ENCODE peak calls at places on chromosomes 12 and 14, in five cellular contexts. G is T-helper 9 cell, X is NCI-H526, Q is PC-3, E is mammary epithelial cell. Y is an unnamed sample.

GRCh38 chr14:24100197-24100981 is 6.3 kb downstream of the PCK2 start:
- DNase-seq in G (no peak), X (no peak), Q (no peak), E (no peak), Y (no peak)

GRCh38 chr14:68564826-68565760 is 227.8 kb downstream of the ZFP36L1 start:
- DNase-seq in G (no peak), X (no peak), Q (peak; percentile 56), E (peak; percentile 36), Y (no peak)

GRCh38 chr14:71328183-71328582 is 420.9 kb downstream of the PCNX1 start:
- DNase-seq in G (no peak), X (no peak), Q (no peak), E (no peak), Y (no peak)

GRCh38 chr14:22563987-22564386 is 25.0 kb downstream of the DAD1 start:
- DNase-seq in G (no peak), X (no peak), Q (no peak), E (no peak), Y (no peak)

GRCh38 chr14:39091716-39092115 is 11.3 kb downstream of the SEC23A start:
- DNase-seq in G (no peak), X (no peak), Q (no peak), E (no peak), Y (no peak)

GRCh38 chr12:57448669-57449068 is 6.4 kb upstream of the INHBE start:
- DNase-seq in G (no peak), X (no peak), Q (no peak), E (no peak), Y (no peak)

GRCh38 chr12:87152084-87152483 is 877.1 kb downstream of the C12orf50 start:
- DNase-seq in G (no peak), X (no peak), Q (no peak), E (no peak), Y (no peak)

GRCh38 chr14:91330111-91330696 is 85.7 kb upstream of the GPR68 start:
- DNase-seq in G (no peak), X (no peak), Q (no peak), E (no peak), Y (no peak)

GRCh38 chr12:6425588-6426531 is 18.9 kb upstream of the CD27 start:
- DNase-seq in G (no peak), X (no peak), Q (no peak), E (no peak), Y (no peak)

GRCh38 chr12:77218278-77218677 is 152.9 kb upstream of the E2F7 start:
- DNase-seq in G (no peak), X (no peak), Q (no peak), E (no peak), Y (no peak)

GRCh38 chr14:44154889-44155288 is 352.2 kb downstream of the FSCB start:
- DNase-seq in G (no peak), X (no peak), Q (peak; percentile 50), E (no peak), Y (no peak)

GRCh38 chr14:39247256-39247655 is 13.5 kb downstream of the MIA2 start:
- DNase-seq in G (no peak), X (no peak), Q (peak; percentile 94), E (peak; percentile 83), Y (no peak)

GRCh38 chr14:101167428-101167827 is 263.9 kb upstream of the RTL1 start:
- DNase-seq in G (no peak), X (no peak), Q (peak; percentile 6), E (no peak), Y (no peak)

GRCh38 chr14:63134801-63135200 is 69.4 kb upstream of the RHOJ start:
- DNase-seq in G (no peak), X (peak; percentile 4), Q (peak; percentile 48), E (no peak), Y (peak; percentile 3)

GRCh38 chr12:93959657-93960056 is 188.7 kb upstream of the PLXNC1 start:
- DNase-seq in G (no peak), X (no peak), Q (peak; percentile 64), E (no peak), Y (no peak)

GRCh38 chr12:92844147-92844763 is 84.8 kb downstream of the EEA1 start:
- DNase-seq in G (no peak), X (no peak), Q (no peak), E (no peak), Y (no peak)

GRCh38 chr14:96140964-96141363 is 63.7 kb upstream of the BDKRB2 start:
- DNase-seq in G (no peak), X (no peak), Q (no peak), E (no peak), Y (no peak)

GRCh38 chr12:6582196-6582595 is 14.1 kb upstream of the NOP2 start:
- DNase-seq in G (no peak), X (no peak), Q (no peak), E (no peak), Y (no peak)

GRCh38 chr14:93019367-93019843 is 96.3 kb downstream of the ITPK1 start:
- DNase-seq in G (no peak), X (no peak), Q (no peak), E (no peak), Y (no peak)

GRCh38 chr12:98424726-98425401 is 90.5 kb upstream of the TMPO start:
- DNase-seq in G (peak; percentile 15), X (peak; percentile 71), Q (peak; percentile 89), E (peak; percentile 69), Y (peak; percentile 85)

GRCh38 chr14:94048676-94049624 is 22.8 kb downstream of the OTUB2 start:
- DNase-seq in G (no peak), X (no peak), Q (no peak), E (no peak), Y (no peak)

GRCh38 chr12:115230576-115230975 is 546.6 kb upstream of the TBX3 start:
- DNase-seq in G (no peak), X (no peak), Q (no peak), E (no peak), Y (no peak)

GRCh38 chr12:120235369-120236123 is 30.0 kb downstream of the PXN start:
- DNase-seq in G (no peak), X (no peak), Q (no peak), E (no peak), Y (no peak)

GRCh38 chr12:62163368-62163767 is 96.8 kb upstream of the USP15 start:
- DNase-seq in G (no peak), X (no peak), Q (no peak), E (no peak), Y (no peak)

GRCh38 chr12:13313886-13314285 is 117.4 kb downstream of the EMP1 start:
- DNase-seq in G (no peak), X (no peak), Q (no peak), E (no peak), Y (no peak)

GRCh38 chr12:118124333-118124874 is 11.5 kb upstream of the PEBP1 start:
- DNase-seq in G (no peak), X (no peak), Q (no peak), E (no peak), Y (peak; percentile 15)

GRCh38 chr12:10562306-10562933 is 51.0 kb downstream of the MAGOHB start:
- DNase-seq in G (no peak), X (peak; percentile 50), Q (peak; percentile 87), E (peak; percentile 20), Y (peak; percentile 73)

GRCh38 chr14:95222151-95222631 is 64.9 kb upstream of the DICER1 start:
- DNase-seq in G (no peak), X (no peak), Q (peak; percentile 5), E (peak; percentile 37), Y (no peak)

GRCh38 chr14:88232783-88233182 is 90.3 kb downstream of the KCNK10 start:
- DNase-seq in G (no peak), X (no peak), Q (no peak), E (no peak), Y (no peak)

GRCh38 chr14:20494935-20495766 is 10.2 kb upstream of the RNASE10 start:
- DNase-seq in G (no peak), X (no peak), Q (peak; percentile 93), E (peak; percentile 84), Y (peak; percentile 19)

GRCh38 chr12:22180699-22181098 is 134.7 kb downstream of the CMAS start:
- DNase-seq in G (no peak), X (no peak), Q (no peak), E (no peak), Y (no peak)

GRCh38 chr12:104197264-104197663 is 18.3 kb upstream of the TXNRD1 start:
- DNase-seq in G (no peak), X (no peak), Q (no peak), E (no peak), Y (no peak)

GRCh38 chr12:79834712-79835376 is 100.1 kb downstream of the PPP1R12A start:
- DNase-seq in G (no peak), X (no peak), Q (no peak), E (no peak), Y (no peak)

GRCh38 chr14:72856530-72857264 is 37.2 kb downstream of the DPF3 start:
- DNase-seq in G (no peak), X (no peak), Q (no peak), E (no peak), Y (no peak)

GRCh38 chr14:75132374-75133086 is 5.7 kb upstream of the NEK9 start:
- DNase-seq in G (peak; percentile 30), X (peak; percentile 76), Q (peak; percentile 93), E (peak; percentile 71), Y (peak; percentile 90)

GRCh38 chr12:109553471-109553870 is 19.8 kb downstream of the MMAB start:
- DNase-seq in G (no peak), X (no peak), Q (peak; percentile 23), E (no peak), Y (no peak)